ENCODE peak calls at places on chromosomes 5 and 9, in eight cellular contexts. W, E, Q, N, S, R, P and O are unnamed samples.
A peak's percentile ranks its signal among the peaks of the same experiment; 100 is the strongest.

GRCh38 chr5:134000116-134000515 is 4.7 kb downstream of the VDAC1 start:
- DNase-seq in W (no peak), E (peak; percentile 47), Q (peak; percentile 40), N (no peak), S (no peak), R (no peak), P (no peak), O (no peak)

GRCh38 chr9:35385042-35385441 is 104.9 kb upstream of the RUSC2 start:
- DNase-seq in W (no peak), E (no peak), Q (no peak), N (no peak), S (no peak), R (peak; percentile 63), P (peak; percentile 81), O (no peak)

GRCh38 chr9:35792044-35792813 is 838 bp downstream of the NPR2 start:
- DNase-seq in W (no peak), E (no peak), Q (no peak), N (no peak), S (no peak), R (no peak), P (no peak), O (no peak)

GRCh38 chr5:139562847-139563246 is 1.7 kb downstream of the UBE2D2 start:
- DNase-seq in W (no peak), E (peak; percentile 7), Q (no peak), N (no peak), S (no peak), R (no peak), P (no peak), O (no peak)

GRCh38 chr9:125361837-125362531 is 100.4 kb downstream of the GAPVD1 start:
- DNase-seq in W (no peak), E (no peak), Q (no peak), N (no peak), S (peak; percentile 21), R (no peak), P (no peak), O (no peak)

GRCh38 chr9:129587487-129588262 is 33.2 kb downstream of the C9orf50 start:
- DNase-seq in W (no peak), E (no peak), Q (no peak), N (no peak), S (no peak), R (no peak), P (no peak), O (no peak)

GRCh38 chr9:20722221-20722620 is 38.2 kb downstream of the FOCAD start:
- DNase-seq in W (no peak), E (no peak), Q (no peak), N (no peak), S (no peak), R (no peak), P (no peak), O (no peak)

GRCh38 chr5:72036951-72037350 is 70.3 kb upstream of the MAP1B start:
- DNase-seq in W (no peak), E (no peak), Q (no peak), N (no peak), S (peak; percentile 15), R (no peak), P (no peak), O (no peak)

GRCh38 chr5:151825445-151825844 is 53.7 kb downstream of the G3BP1 start:
- DNase-seq in W (peak; percentile 50), E (no peak), Q (peak; percentile 22), N (no peak), S (peak; percentile 83), R (peak; percentile 48), P (peak; percentile 82), O (peak; percentile 72)

GRCh38 chr9:17380126-17380861 is 198.6 kb upstream of the SH3GL2 start:
- DNase-seq in W (no peak), E (no peak), Q (no peak), N (no peak), S (no peak), R (no peak), P (no peak), O (no peak)

GRCh38 chr5:160539431-160539830 is 117.8 kb downstream of the PTTG1 start:
- DNase-seq in W (no peak), E (no peak), Q (no peak), N (no peak), S (no peak), R (no peak), P (no peak), O (no peak)

GRCh38 chr5:55232985-55233928 is at the start of gene CCNO:
- DNase-seq in W (peak; percentile 62), E (peak; percentile 86), Q (peak; percentile 50), N (peak; percentile 79), S (peak; percentile 90), R (peak; percentile 73), P (peak; percentile 61), O (peak; percentile 76)

GRCh38 chr9:1514733-1515363 is 464.7 kb downstream of the DMRT2 start:
- DNase-seq in W (no peak), E (no peak), Q (no peak), N (no peak), S (no peak), R (no peak), P (no peak), O (no peak)

GRCh38 chr5:177328545-177329231 is 17.0 kb upstream of the MXD3 start:
- DNase-seq in W (no peak), E (no peak), Q (peak; percentile 1), N (peak; percentile 31), S (no peak), R (no peak), P (no peak), O (no peak)

GRCh38 chr9:21434202-21435014 is 5.8 kb upstream of the IFNA1 start:
- DNase-seq in W (peak; percentile 25), E (no peak), Q (no peak), N (no peak), S (peak; percentile 70), R (peak; percentile 52), P (peak; percentile 79), O (no peak)

DNA sequence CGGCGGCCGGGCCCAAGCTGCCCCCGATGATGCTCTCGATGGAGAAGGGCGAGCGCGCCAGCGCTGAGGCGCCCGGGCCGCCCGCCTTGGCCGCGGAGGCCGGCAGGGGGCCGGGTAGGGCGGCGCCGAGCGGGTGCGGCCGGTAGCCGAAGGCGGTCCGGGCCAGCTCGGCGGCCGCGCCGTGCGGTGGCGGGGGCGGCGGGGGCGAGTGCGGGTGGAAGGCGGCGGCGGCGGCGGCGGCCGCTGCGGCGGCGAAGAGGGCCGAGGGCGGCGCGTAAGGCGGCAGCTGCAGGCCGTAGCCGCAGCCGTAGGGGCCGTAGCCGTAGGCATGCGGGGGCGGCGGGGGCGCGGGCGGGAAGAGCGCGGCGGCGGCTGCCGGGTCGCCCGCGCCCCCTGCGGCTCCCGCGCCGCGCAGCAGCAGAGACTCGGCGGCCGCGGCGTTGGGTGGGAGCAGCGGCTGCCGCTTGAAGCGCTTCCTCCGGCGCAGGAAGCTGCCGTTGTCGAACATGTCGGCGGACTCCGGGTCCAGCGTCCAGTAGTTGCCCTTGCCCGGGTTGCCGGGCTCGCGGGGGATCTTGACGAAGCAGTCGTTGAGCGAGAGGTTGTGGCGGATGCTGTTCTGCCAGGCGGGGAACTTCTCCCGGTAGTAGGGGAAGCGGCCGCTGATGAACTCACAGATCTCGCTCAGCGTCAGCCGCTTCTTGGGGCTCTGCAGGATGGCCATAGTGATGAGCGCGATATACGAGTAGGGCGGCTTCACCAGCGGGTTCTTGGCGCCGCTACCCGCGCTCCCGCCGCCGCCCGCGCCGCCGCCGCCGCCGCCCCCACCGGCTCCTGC is 1.1 kb downstream of the FOXD1 start:
- DNase-seq in W (no peak), E (peak; percentile 86), Q (no peak), N (peak; percentile 50), S (peak; percentile 56), R (no peak), P (peak; percentile 74), O (peak; percentile 77)
- TF ChIP-seq CTCF in W (no peak), E (no peak), Q (no peak), N (no peak), S (no peak), R (no peak), P (no peak), O (no peak)

DNA sequence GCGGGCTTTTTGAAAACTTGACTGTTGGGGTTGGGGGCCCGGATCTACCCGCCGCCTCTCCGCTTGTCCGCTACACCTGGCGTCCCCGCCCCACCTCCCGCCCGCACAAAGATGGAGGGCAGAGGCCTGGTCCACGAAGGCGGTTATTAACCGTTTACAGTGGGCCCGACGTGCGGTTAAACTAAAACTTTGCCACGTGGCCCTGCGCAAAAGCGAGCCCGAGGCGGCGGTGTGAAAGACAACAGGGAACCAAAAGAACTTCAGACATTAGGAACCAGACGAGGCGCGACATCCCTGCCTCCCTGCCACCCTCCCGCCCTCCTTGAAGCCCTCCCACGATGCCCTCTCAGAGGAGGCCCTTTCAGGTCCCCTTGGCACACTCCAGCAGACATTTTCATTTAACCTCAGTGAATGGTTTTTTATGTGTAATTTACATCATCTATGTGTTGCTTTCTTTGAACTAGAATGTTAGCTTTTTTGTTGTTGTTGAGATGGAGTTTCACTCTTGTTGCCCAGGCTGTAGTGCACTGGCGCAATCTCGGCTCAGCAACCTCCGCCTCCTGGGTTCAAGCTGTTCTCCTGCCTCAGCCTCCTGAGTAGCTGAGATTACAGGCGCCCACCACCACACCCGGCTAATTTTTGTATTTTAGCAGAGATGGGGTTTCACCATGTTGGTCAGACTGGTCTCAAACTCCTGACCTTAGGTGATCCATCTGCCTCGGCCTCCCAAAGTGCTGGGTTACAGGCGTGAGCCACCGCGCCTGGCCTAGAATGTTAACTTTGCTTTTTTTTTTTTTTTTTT is 999 bp upstream of the HNRNPA0 start:
- DNase-seq in W (no peak), E (peak; percentile 77), Q (no peak), N (no peak), S (no peak), R (no peak), P (no peak), O (no peak)
- TF ChIP-seq CTCF in W (no peak), E (no peak), Q (no peak), N (no peak), S (no peak), R (no peak), P (no peak), O (no peak)

DNA sequence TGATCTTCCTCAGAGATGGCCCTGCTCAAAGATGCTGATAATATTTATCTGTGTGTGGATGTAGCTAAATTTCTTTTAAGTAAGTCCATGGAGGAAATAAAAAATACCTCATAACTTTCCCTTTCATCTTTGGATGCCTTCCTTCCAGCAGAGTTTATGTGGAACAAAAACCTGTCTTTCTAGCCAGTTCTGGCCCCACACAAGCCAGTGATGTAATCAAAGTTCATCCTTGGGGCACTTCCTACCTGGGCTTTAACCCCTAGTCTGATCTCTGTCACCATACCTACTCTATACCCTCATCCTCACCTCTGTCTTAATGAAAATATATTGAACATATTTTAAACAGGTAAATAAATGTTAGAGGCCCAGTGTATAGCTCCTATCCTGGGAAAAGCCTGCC is 39.8 kb upstream of the RASGRF2 start:
- DNase-seq in W (no peak), E (no peak), Q (no peak), N (no peak), S (no peak), R (no peak), P (no peak), O (no peak)
- TF ChIP-seq CTCF in W (no peak), E (no peak), Q (no peak), N (no peak), S (no peak), R (no peak), P (no peak), O (no peak)

GRCh38 chr5:158135682-158136176 is 276.8 kb upstream of the CLINT1 start:
- DNase-seq in W (no peak), E (no peak), Q (peak; percentile 16), N (no peak), S (no peak), R (no peak), P (no peak), O (no peak)

GRCh38 chr5:158139161-158139560 is 280.2 kb upstream of the CLINT1 start:
- DNase-seq in W (no peak), E (no peak), Q (no peak), N (no peak), S (no peak), R (peak; percentile 39), P (peak; percentile 87), O (no peak)

GRCh38 chr5:158127536-158127935 is 268.6 kb upstream of the CLINT1 start:
- DNase-seq in W (no peak), E (no peak), Q (no peak), N (no peak), S (no peak), R (no peak), P (no peak), O (no peak)

GRCh38 chr5:158133369-158133768 is 274.4 kb upstream of the CLINT1 start:
- DNase-seq in W (no peak), E (no peak), Q (no peak), N (no peak), S (no peak), R (no peak), P (no peak), O (no peak)
- TF ChIP-seq CTCF in W (no peak), E (no peak), Q (no peak), N (no peak), S (no peak), R (no peak), P (no peak), O (no peak)